ENCODE peak calls at places on chromosome 6, in five cellular contexts. F is tibial nerve, I is A549, Y is stomach, S is upper lobe of left lung. W is an unnamed sample.

GRCh38 chr6:3213334-3213695 is 14.1 kb downstream of the TUBB2B start:
- DNase-seq in Y (no peak), S (no peak), F (no peak), I (no peak), W (no peak)

GRCh38 chr6:4577406-4577805 is 198.8 kb upstream of the CDYL start:
- DNase-seq in Y (peak), I (no peak), S (peak), F (no peak), W (no peak)

GRCh38 chr6:38865521-38866174 is 150.5 kb downstream of the DNAH8 start:
- DNase-seq in F (no peak), S (no peak), I (no peak), Y (no peak), W (no peak)

GRCh38 chr6:15038013-15038791 is 207.7 kb upstream of the JARID2 start:
- DNase-seq in S (no peak), I (no peak), Y (no peak), F (no peak), W (no peak)

GRCh38 chr6:131937703-131938631 is 13.2 kb downstream of the CCN2 start:
- DNase-seq in S (no peak), Y (no peak), F (no peak), I (no peak), W (no peak)

GRCh38 chr6:98932424-98932823 is 15.3 kb downstream of the FBXL4 start:
- DNase-seq in I (no peak), F (no peak), Y (no peak), S (no peak), W (no peak)

GRCh38 chr6:68724054-68724453 is 89.0 kb downstream of the ADGRB3 start:
- DNase-seq in F (no peak), S (no peak), I (no peak), Y (no peak), W (no peak)

GRCh38 chr6:81451787-81452186 is 300.7 kb downstream of the TENT5A start:
- DNase-seq in I (peak), S (no peak), Y (no peak), F (no peak), W (no peak)

GRCh38 chr6:166618866-166619761 is 7.9 kb downstream of the RPS6KA2 start:
- DNase-seq in S (no peak), Y (no peak), F (no peak), I (no peak), W (no peak)

GRCh38 chr6:89430563-89430962 is 2.4 kb upstream of the ANKRD6 start:
- DNase-seq in F (no peak), I (no peak), Y (no peak), S (no peak), W (no peak)

GRCh38 chr6:160420253-160420968 is 72.2 kb downstream of the SLC22A3 start:
- DNase-seq in S (no peak), Y (no peak), I (no peak), F (no peak), W (no peak)

GRCh38 chr6:6700421-6700820 is 111.9 kb downstream of the LY86 start:
- DNase-seq in I (no peak), Y (no peak), S (no peak), F (no peak), W (no peak)

GRCh38 chr6:134468633-134469032 is 150.7 kb upstream of the SGK1 start:
- DNase-seq in I (no peak), S (no peak), Y (no peak), F (no peak), W (no peak)

GRCh38 chr6:42390228-42390934 is 61.3 kb downstream of the TRERF1 start:
- DNase-seq in I (no peak), F (no peak), Y (no peak), S (no peak), W (no peak)

GRCh38 chr6:154928325-154928922 is 66.7 kb upstream of the TIAM2 start:
- DNase-seq in I (peak), S (peak), F (no peak), Y (peak), W (peak)

GRCh38 chr6:87391334-87391733 is 16.4 kb upstream of the CFAP206 start:
- DNase-seq in I (peak), Y (no peak), S (no peak), F (no peak), W (no peak)

GRCh38 chr6:133410628-133411027 is 169.5 kb downstream of the EYA4 start:
- DNase-seq in S (no peak), Y (no peak), I (peak), F (no peak), W (no peak)

GRCh38 chr6:12963566-12963965 is 247.0 kb downstream of the PHACTR1 start:
- DNase-seq in F (no peak), Y (no peak), I (no peak), S (peak), W (no peak)

GRCh38 chr6:280775-281468 is 11.4 kb upstream of the DUSP22 start:
- DNase-seq in F (no peak), I (no peak), S (no peak), Y (no peak), W (no peak)

GRCh38 chr6:160455484-160456213 is 107.5 kb downstream of the SLC22A3 start:
- DNase-seq in Y (peak), F (peak), I (peak), S (peak), W (peak)

GRCh38 chr6:106072501-106073140 is 13.5 kb upstream of the PRDM1 start:
- DNase-seq in F (no peak), I (no peak), Y (no peak), S (no peak), W (no peak)

GRCh38 chr6:118750143-118750542 is 98.8 kb upstream of the CEP85L start:
- DNase-seq in S (no peak), Y (no peak), F (no peak), I (no peak), W (no peak)

GRCh38 chr6:30325873-30326445 is 768 bp upstream of the TRIM39 start:
- DNase-seq in Y (no peak), F (no peak), S (peak), I (peak), W (no peak)

GRCh38 chr6:27145731-27146455 is 101.6 kb upstream of the PRSS16 start:
- DNase-seq in I (no peak), Y (peak), S (peak), F (peak), W (peak)

GRCh38 chr6:40336296-40336695 is 250.9 kb downstream of the LRFN2 start:
- DNase-seq in F (no peak), S (no peak), Y (no peak), I (no peak), W (no peak)

GRCh38 chr6:71310261-71310660 is 21.6 kb downstream of the OGFRL1 start:
- DNase-seq in F (no peak), S (no peak), I (no peak), Y (no peak), W (no peak)

GRCh38 chr6:168735268-168735949 is 294.4 kb downstream of the SMOC2 start:
- DNase-seq in Y (no peak), F (no peak), I (no peak), S (peak), W (no peak)

DNA sequence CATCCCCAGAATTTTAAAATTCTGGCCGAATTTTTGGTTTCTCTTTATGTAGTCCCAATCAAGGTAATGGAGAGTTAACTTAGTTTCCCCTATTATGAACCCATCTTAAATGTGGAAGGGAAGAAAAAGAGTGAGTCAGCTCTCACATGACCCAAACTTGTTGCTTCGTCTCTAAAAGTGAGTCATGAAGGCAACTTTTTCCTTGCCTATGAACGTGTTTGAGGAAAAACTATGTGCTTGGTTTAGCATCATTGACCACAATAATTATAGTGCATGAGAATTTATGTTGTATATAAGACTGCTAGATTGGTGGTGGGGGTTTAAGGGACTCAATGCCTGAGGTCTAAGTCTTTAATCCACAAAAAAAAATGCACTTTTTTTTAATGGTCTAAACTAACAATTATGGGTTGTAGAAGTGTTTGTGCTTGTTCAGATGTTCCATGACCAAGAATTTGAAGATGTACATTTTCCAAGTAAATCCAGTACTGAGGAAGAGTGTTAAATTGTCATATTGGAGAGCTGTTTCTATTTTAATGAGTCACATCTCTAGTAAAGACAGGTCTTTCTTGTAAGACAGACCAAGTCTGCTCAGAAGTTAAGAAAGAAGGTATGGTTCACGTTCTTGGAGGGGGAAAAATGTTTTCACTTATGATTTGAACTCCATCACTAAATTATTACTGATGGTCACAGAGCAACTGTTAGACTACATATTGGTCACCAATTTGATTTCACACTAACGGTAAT is 409.9 kb upstream of the MARCKS start:
- DNase-seq in F (no peak), S (peak), Y (no peak), I (no peak), W (no peak)
- TF ChIP-seq EP300 in F (no peak), S (no peak), Y (no peak), I (no peak), W (no peak)

DNA sequence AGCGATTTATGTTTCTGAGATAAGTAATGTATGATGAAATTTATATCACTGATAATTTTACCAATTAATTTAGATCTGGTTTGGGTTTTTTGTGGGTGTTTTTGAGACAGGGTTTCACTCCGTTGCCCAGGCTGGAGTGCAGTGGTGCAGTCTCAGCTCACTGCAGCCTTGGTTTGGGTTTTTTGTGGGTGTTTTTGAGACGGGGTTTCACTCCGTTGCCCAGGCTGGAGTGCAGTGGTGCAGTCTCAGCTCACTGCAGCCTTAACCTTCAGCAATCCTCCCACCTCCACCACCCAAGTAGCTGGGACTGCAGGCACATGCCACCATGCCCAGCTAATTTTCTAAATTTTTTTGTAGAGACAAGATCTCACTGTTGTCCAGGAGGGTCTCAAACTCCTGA is 13.0 kb downstream of the MRS2 start:
- DNase-seq in S (no peak), I (no peak), F (no peak), Y (no peak), W (no peak)
- TF ChIP-seq EP300 in S (no peak), I (no peak), F (no peak), Y (no peak), W (no peak)

GRCh38 chr6:18139935-18140621 is 14.8 kb downstream of the TPMT start:
- DNase-seq in F (no peak), Y (no peak), I (no peak), S (no peak), W (no peak)
- TF ChIP-seq EP300 in F (no peak), Y (no peak), I (no peak), S (no peak), W (no peak)

DNA sequence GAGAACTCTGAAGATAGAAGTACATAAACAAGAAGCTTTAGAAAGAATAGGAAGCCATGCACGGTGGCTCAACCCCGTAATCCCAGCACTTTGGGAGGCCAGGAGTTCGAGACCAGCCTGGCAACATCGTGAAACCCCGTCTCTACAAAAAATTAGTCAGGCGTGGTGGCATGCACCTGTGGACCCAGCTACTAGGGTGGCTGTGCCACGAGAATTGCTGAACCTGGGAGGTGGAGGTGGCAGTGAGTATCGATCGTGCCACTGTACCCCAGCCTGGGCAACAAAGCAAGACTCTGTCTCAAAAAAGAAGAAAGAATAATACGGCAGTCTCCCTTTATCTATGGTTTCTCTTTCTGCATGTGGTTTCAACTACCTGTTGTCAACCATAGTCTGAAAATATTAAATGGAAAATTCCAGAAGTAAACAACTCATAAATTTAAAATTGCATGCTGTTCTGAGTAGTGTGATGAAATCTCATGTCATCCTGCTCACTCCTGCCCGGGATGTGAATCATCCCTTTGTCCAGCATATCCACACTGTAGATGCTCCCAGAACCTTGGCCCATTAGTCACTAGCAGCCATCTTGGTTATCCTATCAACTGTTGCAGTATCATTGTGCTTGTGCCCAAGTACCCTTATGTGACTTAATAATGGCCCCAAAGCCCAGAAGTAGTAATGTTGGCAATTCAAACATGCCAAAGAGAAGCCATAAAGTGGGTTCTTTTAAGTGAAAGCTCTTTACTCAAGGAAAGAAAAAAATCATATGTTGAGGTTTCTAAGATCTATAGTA is 22.1 kb downstream of the DEK start:
- DNase-seq in F (no peak), I (no peak), Y (no peak), S (no peak), W (no peak)
- TF ChIP-seq EP300 in F (no peak), I (no peak), Y (no peak), S (no peak), W (no peak)

DNA sequence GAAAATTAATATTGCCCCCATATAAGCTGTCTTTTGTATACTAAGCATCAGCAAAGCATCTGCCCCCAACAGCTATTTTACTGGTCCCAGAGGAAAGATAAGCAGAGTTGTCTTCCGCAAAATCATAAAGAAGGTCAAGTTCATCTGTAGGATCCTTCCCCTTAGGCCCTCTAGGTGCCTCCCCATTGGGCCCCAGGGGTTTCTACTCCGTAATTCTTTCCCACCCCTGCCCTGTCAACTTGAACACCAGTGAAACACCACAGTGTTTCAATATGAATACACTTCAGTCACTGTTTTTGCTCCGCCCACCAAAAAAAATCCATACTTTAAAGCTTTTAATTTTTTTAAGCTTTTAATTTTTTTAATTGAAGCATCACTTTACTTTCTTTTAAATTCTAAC is 159.2 kb downstream of the ATXN1 start:
- DNase-seq in S (no peak), F (no peak), Y (no peak), I (no peak), W (no peak)
- TF ChIP-seq EP300 in S (no peak), F (no peak), Y (no peak), I (no peak), W (no peak)

DNA sequence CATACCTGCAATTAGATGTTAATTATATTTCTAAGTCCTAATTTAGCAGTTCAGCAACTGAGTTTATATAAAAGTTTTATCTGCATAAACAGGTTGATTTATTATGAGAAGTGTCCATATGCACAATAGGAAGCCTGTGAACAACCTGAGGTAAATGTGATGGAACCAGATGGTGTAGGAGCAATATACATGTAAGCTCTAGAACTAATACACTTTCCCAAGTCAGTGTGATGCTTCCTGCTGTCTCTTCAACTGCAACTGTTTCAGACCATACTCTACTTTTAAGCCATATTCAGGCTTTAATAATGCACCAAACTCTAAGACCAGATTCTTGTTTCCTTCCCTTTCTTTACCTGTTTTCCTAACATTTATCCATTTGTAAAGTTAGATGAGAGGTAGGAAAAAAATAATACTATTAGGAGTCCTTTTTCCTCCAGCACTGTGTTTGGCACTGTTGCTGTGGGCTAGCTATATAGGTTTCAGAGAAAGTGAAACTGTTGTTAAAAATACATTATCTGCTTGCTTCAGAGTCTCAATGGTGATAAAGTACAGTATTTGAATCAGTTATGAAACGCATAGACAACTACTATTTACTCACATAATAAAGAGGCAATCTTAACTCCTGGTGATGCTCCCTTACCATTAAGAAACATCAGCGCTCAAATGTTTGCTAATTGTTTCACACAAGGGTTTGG is 1009.3 kb downstream of the GRIK2 start:
- DNase-seq in S (no peak), I (no peak), Y (no peak), F (no peak), W (no peak)
- TF ChIP-seq EP300 in S (no peak), I (no peak), Y (no peak), F (no peak), W (no peak)

GRCh38 chr6:82889117-82889516 is 176.5 kb downstream of the UBE3D start:
- DNase-seq in S (no peak), Y (no peak), I (no peak), F (no peak), W (no peak)

GRCh38 chr6:82893889-82894652 is 171.6 kb downstream of the UBE3D start:
- DNase-seq in F (no peak), Y (no peak), S (no peak), I (no peak), W (no peak)

GRCh38 chr6:82890240-82890639 is 175.4 kb downstream of the UBE3D start:
- DNase-seq in S (no peak), I (no peak), F (no peak), Y (no peak), W (no peak)

GRCh38 chr6:82894653-82895259 is 170.9 kb downstream of the UBE3D start:
- DNase-seq in I (no peak), F (no peak), S (no peak), Y (no peak), W (no peak)
- TF ChIP-seq EP300 in I (no peak), F (no peak), S (no peak), Y (no peak), W (no peak)

DNA sequence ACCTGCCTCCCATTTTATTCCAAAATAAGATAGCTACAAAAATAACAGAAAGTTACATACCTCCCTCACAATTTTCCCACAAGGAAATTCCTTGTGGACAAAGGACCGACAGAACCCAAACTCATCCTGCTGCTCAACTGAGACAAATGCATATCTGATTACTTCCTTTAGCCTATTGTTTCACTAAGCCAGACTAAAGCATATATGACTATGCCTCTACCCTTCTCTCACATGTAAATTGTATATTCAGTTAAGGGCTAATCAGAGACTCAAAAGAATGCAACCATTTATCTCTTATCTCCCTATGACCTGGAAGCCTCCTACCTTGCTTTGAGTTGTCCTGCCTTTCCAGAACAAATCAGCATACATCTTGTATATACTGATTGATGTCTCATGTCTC is 72.1 kb downstream of the MANEA start:
- DNase-seq in S (no peak), Y (no peak), F (no peak), I (no peak), W (no peak)
- TF ChIP-seq EP300 in S (no peak), Y (no peak), F (no peak), I (no peak), W (no peak)

DNA sequence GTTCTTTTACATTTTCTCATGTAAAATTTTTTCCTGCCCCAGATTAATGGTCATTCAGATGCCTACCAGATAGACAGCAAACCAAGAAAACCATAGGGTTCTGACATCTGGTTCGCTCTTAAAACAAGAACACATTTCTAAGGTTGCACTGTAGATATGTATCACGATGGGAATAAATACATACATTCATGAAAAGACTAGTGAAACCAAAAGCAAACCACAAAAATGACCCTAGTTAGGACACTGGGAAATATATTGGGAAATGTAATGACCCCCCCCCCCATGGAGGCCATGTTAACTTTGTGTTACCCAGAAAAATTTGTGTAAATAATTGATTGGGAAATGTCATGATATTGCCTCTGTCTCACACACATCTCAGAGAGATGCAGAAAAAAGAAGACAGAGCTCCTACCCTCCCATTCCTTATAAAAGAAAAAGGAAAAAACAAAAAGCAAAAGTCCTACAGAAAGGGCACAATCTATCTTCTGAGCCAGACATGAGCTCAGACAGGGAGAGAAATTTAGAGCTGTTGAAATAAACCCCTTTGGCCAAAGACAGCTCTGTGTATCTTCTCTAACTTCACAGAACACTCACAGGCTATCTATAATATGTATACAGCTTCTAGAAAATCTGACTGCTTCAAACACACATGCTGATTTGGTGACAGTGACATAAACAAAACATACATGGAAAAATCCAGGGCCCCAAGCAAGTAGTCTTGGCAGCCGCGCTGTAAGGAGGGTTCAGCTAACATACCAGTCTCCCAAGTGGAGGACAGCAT is 37.3 kb downstream of the MTFR2 start:
- DNase-seq in Y (no peak), S (no peak), F (no peak), I (no peak), W (no peak)
- TF ChIP-seq EP300 in Y (no peak), S (no peak), F (no peak), I (no peak), W (no peak)